ENCODE peak calls at places on chromosomes 5 and 9, in eight cellular contexts. U is breast epithelium, Q is A549, T is adrenal gland, C is H1, P is lower leg skin, B is body of pancreas, J is ovary. X is an unnamed sample.

GRCh38 chr5:147359551-147359950 is 124.7 kb downstream of the STK32A start:
- DNase-seq in U (no peak), C (no peak), J (no peak), Q (no peak), T (no peak), B (no peak), P (no peak), X (no peak)

GRCh38 chr5:169933624-169934023 is 46.7 kb downstream of the INSYN2B start:
- DNase-seq in Q (no peak), B (no peak), C (no peak), J (no peak), U (no peak), T (no peak), P (no peak), X (no peak)

GRCh38 chr9:129623331-129623730 is 2.4 kb upstream of the C9orf50 start:
- DNase-seq in C (no peak), J (no peak), P (no peak), T (no peak), U (no peak), B (no peak), Q (no peak), X (no peak)

GRCh38 chr9:122252796-122253195 is 11.8 kb downstream of the RBM18 start:
- DNase-seq in U (no peak), T (no peak), C (no peak), Q (no peak), B (no peak), P (no peak), J (no peak), X (no peak)

GRCh38 chr5:35158627-35159369 is 71.5 kb downstream of the PRLR start:
- DNase-seq in Q (no peak), P (no peak), T (no peak), B (no peak), U (no peak), C (no peak), J (no peak), X (no peak)

GRCh38 chr5:88377705-88378656 is 109.3 kb upstream of the TMEM161B start:
- DNase-seq in P (no peak), T (no peak), U (no peak), C (no peak), J (no peak), Q (no peak), B (no peak), X (no peak)

GRCh38 chr9:136669791-136670464 is 7.2 kb downstream of the EGFL7 start:
- DNase-seq in P (no peak), Q (no peak), B (no peak), J (no peak), U (no peak), T (no peak), C (no peak), X (no peak)

GRCh38 chr5:89055011-89055704 is 172.2 kb upstream of the MEF2C start:
- DNase-seq in T (no peak), B (no peak), C (no peak), Q (no peak), P (no peak), J (no peak), U (no peak), X (no peak)

GRCh38 chr5:111806753-111807152 is 49.8 kb upstream of the NREP start:
- DNase-seq in T (no peak), C (no peak), Q (no peak), U (no peak), P (no peak), J (no peak), B (no peak), X (no peak)

GRCh38 chr9:99162759-99163364 is 57.9 kb downstream of the TGFBR1 start:
- DNase-seq in C (no peak), Q (peak), B (no peak), U (no peak), P (no peak), J (no peak), T (no peak), X (no peak)

GRCh38 chr5:73917433-73917832 is 291.4 kb downstream of the ARHGEF28 start:
- DNase-seq in C (no peak), J (peak), B (peak), U (no peak), P (no peak), Q (no peak), T (peak), X (no peak)

GRCh38 chr5:126867237-126867636 is 90.3 kb downstream of the LMNB1 start:
- DNase-seq in P (no peak), J (no peak), Q (no peak), T (no peak), B (no peak), U (no peak), C (no peak), X (no peak)

GRCh38 chr5:126868961-126869451 is 92.1 kb downstream of the LMNB1 start:
- DNase-seq in T (no peak), J (no peak), P (no peak), Q (no peak), C (no peak), U (no peak), B (no peak), X (no peak)

GRCh38 chr5:126865299-126865698 is 88.4 kb downstream of the LMNB1 start:
- DNase-seq in T (no peak), U (no peak), P (no peak), Q (no peak), B (no peak), C (no peak), J (no peak), X (no peak)

GRCh38 chr5:126866837-126867236 is 89.9 kb downstream of the LMNB1 start:
- DNase-seq in B (no peak), P (no peak), Q (no peak), J (no peak), T (no peak), C (no peak), U (no peak), X (no peak)

DNA sequence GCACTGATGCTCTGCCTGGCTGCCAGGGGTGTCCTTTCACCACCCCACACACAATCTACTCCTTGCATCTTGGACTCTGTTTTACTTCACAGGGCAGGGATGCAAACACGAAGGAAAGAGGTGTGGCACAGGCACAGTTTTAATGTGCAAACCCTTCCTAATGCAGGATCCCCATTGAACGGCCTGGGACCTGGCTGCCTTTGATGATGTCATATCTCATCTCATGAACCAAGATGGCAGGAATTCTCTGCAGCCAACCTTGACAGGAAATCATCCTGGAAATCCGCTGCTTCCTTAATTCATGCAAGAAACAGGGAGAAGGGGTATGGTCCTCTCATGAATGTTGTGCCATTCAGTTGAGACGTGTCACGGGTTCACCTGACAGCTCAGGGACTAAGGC is 91.4 kb downstream of the LMNB1 start:
- DNase-seq in C (no peak), T (no peak), J (no peak), B (no peak), P (no peak), Q (no peak), U (no peak), X (no peak)
- TF ChIP-seq CTCF in C (no peak), T (no peak), J (no peak), B (no peak), P (no peak), Q (no peak), U (no peak), X (no peak)

GRCh38 chr5:72042097-72042496 is 65.2 kb upstream of the MAP1B start:
- DNase-seq in Q (no peak), C (no peak), P (no peak), J (no peak), B (no peak), T (no peak), U (no peak), X (no peak)

GRCh38 chr5:72036951-72037350 is 70.3 kb upstream of the MAP1B start:
- DNase-seq in Q (no peak), C (no peak), T (no peak), B (no peak), U (no peak), P (no peak), J (no peak), X (no peak)

GRCh38 chr5:72035831-72036230 is 71.4 kb upstream of the MAP1B start:
- DNase-seq in B (no peak), Q (no peak), C (no peak), P (no peak), J (no peak), U (no peak), T (no peak), X (no peak)

GRCh38 chr5:72041643-72042042 is 65.6 kb upstream of the MAP1B start:
- DNase-seq in C (no peak), P (no peak), B (no peak), J (no peak), T (no peak), Q (no peak), U (no peak), X (no peak)

GRCh38 chr5:72040513-72040912 is 66.8 kb upstream of the MAP1B start:
- DNase-seq in J (no peak), T (no peak), U (no peak), P (no peak), Q (no peak), C (no peak), B (no peak), X (no peak)
- TF ChIP-seq POLR2A in J (no peak), T (no peak), U (no peak), P (no peak), Q (no peak), C (no peak), B (no peak), X (no peak)

DNA sequence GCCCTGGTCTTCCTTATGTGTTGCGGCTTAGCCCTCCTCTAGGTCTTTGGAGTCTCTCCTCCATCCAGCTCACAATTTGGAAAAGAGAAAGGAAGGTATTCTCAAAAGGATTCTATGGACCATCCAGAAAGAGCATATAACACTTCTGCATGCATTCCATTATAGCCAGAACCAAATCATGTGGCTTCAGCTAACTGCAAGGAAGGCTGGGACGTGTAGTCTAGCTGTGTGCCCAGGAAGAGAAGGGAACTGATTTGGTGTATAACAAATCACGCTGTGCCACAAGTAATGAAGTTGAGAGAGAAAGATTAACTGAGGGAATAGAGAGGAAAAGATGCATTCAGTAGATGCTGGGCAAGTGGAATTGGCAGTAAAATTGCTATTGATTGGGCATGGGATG is 43.7 kb downstream of the PLPPR1 start:
- DNase-seq in Q (no peak), C (no peak), B (no peak), J (no peak), T (no peak), U (no peak), P (no peak), X (no peak)
- TF ChIP-seq CTCF in Q (no peak), C (no peak), B (no peak), J (no peak), T (no peak), U (no peak), P (no peak), X (no peak)

GRCh38 chr5:134148986-134149539 is 27.7 kb downstream of the SKP1 start:
- DNase-seq in T (no peak), P (no peak), J (no peak), Q (no peak), C (no peak), U (no peak), B (no peak), X (no peak)
- TF ChIP-seq POLR2A in T (no peak), P (no peak), J (no peak), Q (no peak), C (no peak), U (no peak), B (no peak), X (no peak)

DNA sequence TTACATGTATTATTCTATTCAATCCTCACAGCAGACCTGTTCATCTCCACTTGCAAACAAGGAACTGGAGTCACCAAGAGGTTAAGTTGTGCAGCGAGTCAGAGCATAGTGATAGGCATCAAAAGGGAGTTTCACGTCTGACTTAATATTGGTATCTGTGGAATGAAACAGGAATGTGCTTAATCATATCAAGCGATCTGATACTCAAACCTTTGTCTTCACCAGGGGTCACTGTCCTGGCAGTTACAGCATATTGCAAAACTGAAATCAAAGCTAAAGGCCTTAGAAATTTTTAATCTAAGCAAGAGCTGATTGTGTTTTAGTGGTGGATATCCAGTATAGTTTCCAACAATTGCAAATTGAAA is 271.6 kb downstream of the PLK2 start:
- DNase-seq in T (no peak), Q (peak), J (no peak), B (peak), U (no peak), C (no peak), P (no peak), X (no peak)
- TF ChIP-seq CTCF in T (no peak), Q (peak), J (no peak), B (no peak), U (no peak), C (no peak), P (no peak), X (no peak)

GRCh38 chr5:32443541-32444190 is 874 bp downstream of the ZFR start:
- DNase-seq in J (peak), U (peak), C (no peak), T (peak), B (peak), Q (peak), P (peak), X (peak)
- TF ChIP-seq POLR2A in J (no peak), U (no peak), C (no peak), T (no peak), B (no peak), Q (no peak), P (no peak), X (no peak)

GRCh38 chr9:78856144-78856543 is 559.2 kb downstream of the PSAT1 start:
- DNase-seq in Q (no peak), J (no peak), P (no peak), U (no peak), B (no peak), C (no peak), T (no peak), X (no peak)
- TF ChIP-seq CTCF in Q (no peak), J (no peak), P (no peak), U (no peak), B (no peak), C (no peak), T (no peak), X (no peak)

GRCh38 chr5:176400382-176401156 is 12.0 kb downstream of the HIGD2A start:
- DNase-seq in P (no peak), B (no peak), U (no peak), J (no peak), T (no peak), C (no peak), Q (no peak), X (no peak)
- TF ChIP-seq POLR2A in P (no peak), B (no peak), U (no peak), J (no peak), T (no peak), C (no peak), Q (no peak), X (no peak)

DNA sequence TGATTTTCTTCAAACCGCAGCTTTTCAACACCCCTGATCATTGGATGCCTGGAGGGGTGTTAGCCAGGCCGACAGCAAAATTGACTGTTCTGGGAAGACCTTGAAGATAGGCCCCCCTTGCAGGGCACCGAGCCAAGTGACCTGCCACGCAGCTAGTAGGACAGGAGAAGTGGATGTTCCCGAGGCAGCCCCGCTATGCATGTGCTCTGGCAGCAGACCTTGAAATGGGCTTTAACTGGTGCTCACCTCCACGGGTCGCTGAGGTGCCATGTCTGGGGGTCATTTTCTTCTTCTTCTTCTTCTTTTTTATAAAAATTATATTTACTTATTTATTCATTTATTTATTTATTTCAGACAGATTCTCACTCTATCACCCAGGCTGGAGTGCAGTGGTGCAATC is 12.6 kb downstream of the FGF18 start:
- DNase-seq in C (no peak), B (no peak), J (peak), T (no peak), Q (no peak), P (no peak), U (no peak), X (no peak)
- TF ChIP-seq CTCF in C (no peak), B (no peak), J (no peak), T (no peak), Q (no peak), P (no peak), U (no peak), X (no peak)

X was measured in uterus.